ENCODE peak calls at places on chromosomes 3 and 15, in ten cellular contexts. J, U, W, S, O, C, G, T, A and Y are unnamed samples.

GRCh38 chr3:23189183-23189582 is 13.9 kb upstream of the UBE2E2 start:
- DNase-seq in O (no peak), S (no peak), A (no peak), U (no peak), T (no peak), J (no peak), G (no peak), W (no peak), C (no peak), Y (no peak)

GRCh38 chr3:69828817-69829216 is 89.6 kb downstream of the MITF start:
- DNase-seq in U (no peak), A (no peak), C (no peak), O (no peak), G (no peak), T (no peak), S (no peak), J (no peak), W (no peak), Y (no peak)

GRCh38 chr3:94862703-94863102 is 799.8 kb downstream of the NSUN3 start:
- DNase-seq in U (no peak), C (peak), O (no peak), J (no peak), W (no peak), T (no peak), G (peak), S (no peak), A (no peak), Y (no peak)

GRCh38 chr3:128390867-128391266 is 75.8 kb downstream of the DNAJB8 start:
- DNase-seq in U (no peak), C (peak), O (no peak), G (no peak), S (no peak), W (no peak), A (no peak), T (no peak), J (no peak), Y (no peak)

GRCh38 chr3:115512565-115513410 is 110.5 kb upstream of the GAP43 start:
- DNase-seq in W (no peak), T (no peak), A (no peak), J (no peak), C (peak), O (no peak), U (no peak), G (no peak), S (no peak), Y (no peak)

GRCh38 chr3:30549600-30549999 is 56.8 kb upstream of the TGFBR2 start:
- DNase-seq in A (no peak), J (no peak), S (no peak), W (no peak), T (no peak), G (no peak), C (peak), U (no peak), O (no peak), Y (no peak)

GRCh38 chr3:13140596-13140995 is 67.4 kb upstream of the IQSEC1 start:
- DNase-seq in W (no peak), O (no peak), G (no peak), C (no peak), A (no peak), J (peak), S (no peak), T (no peak), U (no peak), Y (peak)

GRCh38 chr3:43959498-43960447 is 269.0 kb downstream of the ABHD5 start:
- DNase-seq in S (no peak), O (no peak), U (no peak), G (no peak), J (no peak), C (peak), T (no peak), A (no peak), W (no peak), Y (no peak)

GRCh38 chr3:177618873-177619771 is 421.8 kb upstream of the TBL1XR1 start:
- DNase-seq in W (no peak), C (no peak), J (no peak), A (no peak), S (no peak), T (no peak), U (no peak), O (no peak), G (no peak), Y (no peak)

GRCh38 chr3:160968731-160969130 is 136.4 kb downstream of the B3GALNT1 start:
- DNase-seq in O (no peak), U (no peak), S (no peak), W (no peak), G (no peak), A (no peak), T (no peak), J (no peak), C (no peak), Y (no peak)

GRCh38 chr3:38029400-38030125 is at the start of gene PLCD1:
- DNase-seq in O (no peak), C (peak), W (peak), T (no peak), S (peak), G (no peak), J (peak), U (no peak), A (no peak), Y (peak)

GRCh38 chr15:67762610-67763368 is 62.5 kb upstream of the SKOR1 start:
- DNase-seq in W (no peak), O (peak), J (no peak), S (no peak), A (peak), C (no peak), T (no peak), U (no peak), G (peak), Y (no peak)

GRCh38 chr3:58627580-58627894 is 39.0 kb downstream of the FAM3D start:
- DNase-seq in W (no peak), J (no peak), T (no peak), A (no peak), S (no peak), C (no peak), G (no peak), U (no peak), O (no peak), Y (no peak)

GRCh38 chr15:98217356-98217755 is 256.9 kb downstream of the ARRDC4 start:
- DNase-seq in C (no peak), W (no peak), O (no peak), J (no peak), G (no peak), S (no peak), T (no peak), U (no peak), A (no peak), Y (no peak)

GRCh38 chr3:42719002-42719401 is 16.4 kb upstream of the HHATL start:
- DNase-seq in U (no peak), O (no peak), T (no peak), A (no peak), J (peak), G (no peak), C (no peak), W (no peak), S (no peak), Y (no peak)